ENCODE peak calls at places on chromosomes 5 and 9, in four cellular contexts. One of them, this sample, is unnamed. For H3K4me1, the result is how much of the 10 kb centered on the place peaks cover.

GRCh38 chr5:1299511-1299850 is 4.6 kb upstream of the TERT start:
- DNase-seq in right atrium auricular region: no peak
- DNase-seq in stomach: no peak
- DNase-seq in CD4-positive, CD25-positive, alpha-beta regulatory T cell: no peak
- DNase-seq in this sample: no peak

GRCh38 chr9:33461474-33461873 is 12.2 kb downstream of the NOL6 start:
- DNase-seq in stomach: no peak
- DNase-seq in right atrium auricular region: no peak
- DNase-seq in CD4-positive, CD25-positive, alpha-beta regulatory T cell: no peak
- DNase-seq in this sample: no peak

GRCh38 chr9:79611091-79611614 is 39.4 kb downstream of the TLE4 start:
- DNase-seq in right atrium auricular region: no peak
- DNase-seq in CD4-positive, CD25-positive, alpha-beta regulatory T cell: no peak
- DNase-seq in stomach: no peak
- DNase-seq in this sample: no peak

GRCh38 chr9:137149367-137149766 is 10.4 kb downstream of the GRIN1 start:
- DNase-seq in right atrium auricular region: no peak
- DNase-seq in CD4-positive, CD25-positive, alpha-beta regulatory T cell: no peak
- DNase-seq in stomach: no peak
- DNase-seq in this sample: no peak

GRCh38 chr9:134386951-134387831 is 60.9 kb downstream of the RXRA start:
- DNase-seq in right atrium auricular region: no peak
- DNase-seq in stomach: peak
- DNase-seq in CD4-positive, CD25-positive, alpha-beta regulatory T cell: no peak
- DNase-seq in this sample: peak

GRCh38 chr9:117677578-117677977 is 26.6 kb upstream of the TLR4 start:
- DNase-seq in stomach: no peak
- DNase-seq in CD4-positive, CD25-positive, alpha-beta regulatory T cell: no peak
- DNase-seq in right atrium auricular region: no peak
- DNase-seq in this sample: no peak

GRCh38 chr5:140881889-140882590 is at the start of gene PCDHA13:
- DNase-seq in CD4-positive, CD25-positive, alpha-beta regulatory T cell: no peak
- DNase-seq in stomach: no peak
- DNase-seq in right atrium auricular region: no peak
- DNase-seq in this sample: peak

GRCh38 chr5:40716590-40716989 is 36.9 kb downstream of the PTGER4 start:
- DNase-seq in right atrium auricular region: no peak
- DNase-seq in CD4-positive, CD25-positive, alpha-beta regulatory T cell: no peak
- DNase-seq in stomach: no peak
- DNase-seq in this sample: no peak

GRCh38 chr9:136053757-136054142 is 41.3 kb downstream of the NACC2 start:
- DNase-seq in right atrium auricular region: no peak
- DNase-seq in stomach: no peak
- DNase-seq in CD4-positive, CD25-positive, alpha-beta regulatory T cell: no peak
- DNase-seq in this sample: no peak

GRCh38 chr5:158163836-158164572 is 305.1 kb upstream of the CLINT1 start:
- DNase-seq in right atrium auricular region: no peak
- DNase-seq in CD4-positive, CD25-positive, alpha-beta regulatory T cell: no peak
- DNase-seq in stomach: no peak
- DNase-seq in this sample: no peak

GRCh38 chr5:95591490-95591901 is 28.4 kb upstream of the GPR150 start:
- DNase-seq in stomach: no peak
- DNase-seq in CD4-positive, CD25-positive, alpha-beta regulatory T cell: no peak
- DNase-seq in right atrium auricular region: no peak
- DNase-seq in this sample: no peak

GRCh38 chr5:89313044-89313443 is 430.1 kb upstream of the MEF2C start:
- DNase-seq in CD4-positive, CD25-positive, alpha-beta regulatory T cell: no peak
- DNase-seq in right atrium auricular region: no peak
- DNase-seq in stomach: no peak
- DNase-seq in this sample: no peak

GRCh38 chr9:4035809-4036208 is 264.1 kb downstream of the GLIS3 start:
- DNase-seq in CD4-positive, CD25-positive, alpha-beta regulatory T cell: no peak
- DNase-seq in stomach: no peak
- DNase-seq in right atrium auricular region: no peak
- DNase-seq in this sample: peak

GRCh38 chr9:1051286-1052118 is 1.3 kb downstream of the DMRT2 start:
- DNase-seq in right atrium auricular region: no peak
- DNase-seq in stomach: peak
- DNase-seq in CD4-positive, CD25-positive, alpha-beta regulatory T cell: no peak
- DNase-seq in this sample: peak

GRCh38 chr9:76441551-76442322 is 17.2 kb upstream of the GCNT1 start:
- DNase-seq in stomach: no peak
- DNase-seq in right atrium auricular region: no peak
- DNase-seq in CD4-positive, CD25-positive, alpha-beta regulatory T cell: no peak
- DNase-seq in this sample: no peak

GRCh38 chr9:12846035-12846434 is 71.2 kb downstream of the LURAP1L start:
- DNase-seq in CD4-positive, CD25-positive, alpha-beta regulatory T cell: no peak
- DNase-seq in right atrium auricular region: no peak
- DNase-seq in stomach: no peak
- DNase-seq in this sample: no peak

GRCh38 chr5:124996023-124996763 is 249.8 kb upstream of the ZNF608 start:
- DNase-seq in stomach: no peak
- DNase-seq in CD4-positive, CD25-positive, alpha-beta regulatory T cell: no peak
- DNase-seq in right atrium auricular region: no peak
- DNase-seq in this sample: no peak

GRCh38 chr5:81422671-81423070 is 28.7 kb upstream of the ACOT12 start:
- DNase-seq in CD4-positive, CD25-positive, alpha-beta regulatory T cell: no peak
- DNase-seq in stomach: no peak
- DNase-seq in right atrium auricular region: no peak
- DNase-seq in this sample: no peak

GRCh38 chr9:118732998-118733397 is 636.2 kb downstream of the BRINP1 start:
- DNase-seq in CD4-positive, CD25-positive, alpha-beta regulatory T cell: no peak
- DNase-seq in stomach: no peak
- DNase-seq in right atrium auricular region: no peak
- DNase-seq in this sample: no peak

GRCh38 chr5:103117471-103117991 is 2.4 kb downstream of the GIN1 start:
- DNase-seq in right atrium auricular region: no peak
- DNase-seq in CD4-positive, CD25-positive, alpha-beta regulatory T cell: no peak
- DNase-seq in stomach: no peak
- DNase-seq in this sample: no peak

GRCh38 chr5:2112128-2112808 is 229.5 kb upstream of the IRX4 start:
- DNase-seq in stomach: no peak
- DNase-seq in right atrium auricular region: no peak
- DNase-seq in CD4-positive, CD25-positive, alpha-beta regulatory T cell: no peak
- DNase-seq in this sample: no peak

GRCh38 chr9:136529516-136530471 is 16.1 kb downstream of the NOTCH1 start:
- DNase-seq in right atrium auricular region: no peak
- DNase-seq in stomach: no peak
- DNase-seq in CD4-positive, CD25-positive, alpha-beta regulatory T cell: no peak
- DNase-seq in this sample: no peak

GRCh38 chr5:149358294-149358651 is 427 bp downstream of the PCYOX1L start:
- DNase-seq in right atrium auricular region: no peak
- DNase-seq in CD4-positive, CD25-positive, alpha-beta regulatory T cell: peak
- DNase-seq in stomach: peak
- DNase-seq in this sample: peak

GRCh38 chr9:121373401-121373769 is 3.3 kb upstream of the STOM start:
- DNase-seq in stomach: no peak
- DNase-seq in CD4-positive, CD25-positive, alpha-beta regulatory T cell: no peak
- DNase-seq in right atrium auricular region: no peak
- DNase-seq in this sample: no peak

GRCh38 chr5:143399616-143400540 is 3.6 kb downstream of the NR3C1 start:
- DNase-seq in right atrium auricular region: no peak
- DNase-seq in CD4-positive, CD25-positive, alpha-beta regulatory T cell: no peak
- DNase-seq in stomach: no peak
- DNase-seq in this sample: no peak

GRCh38 chr5:57698785-57699184 is 216.2 kb upstream of the ACTBL2 start:
- DNase-seq in CD4-positive, CD25-positive, alpha-beta regulatory T cell: no peak
- DNase-seq in right atrium auricular region: no peak
- DNase-seq in stomach: no peak
- DNase-seq in this sample: no peak

GRCh38 chr5:173825215-173825865 is 62.8 kb upstream of the CPEB4 start:
- DNase-seq in stomach: no peak
- DNase-seq in right atrium auricular region: no peak
- DNase-seq in CD4-positive, CD25-positive, alpha-beta regulatory T cell: no peak
- DNase-seq in this sample: no peak

GRCh38 chr9:17003576-17004240 is 131.1 kb upstream of the CNTLN start:
- DNase-seq in stomach: no peak
- DNase-seq in CD4-positive, CD25-positive, alpha-beta regulatory T cell: no peak
- DNase-seq in right atrium auricular region: no peak
- DNase-seq in this sample: no peak

GRCh38 chr9:89477811-89478583 is 19.9 kb downstream of the SEMA4D start:
- DNase-seq in right atrium auricular region: no peak
- DNase-seq in stomach: peak
- DNase-seq in CD4-positive, CD25-positive, alpha-beta regulatory T cell: no peak
- DNase-seq in this sample: peak

GRCh38 chr9:113154936-113155335 is 4.1 kb downstream of the SLC31A2 start:
- DNase-seq in stomach: no peak
- DNase-seq in right atrium auricular region: no peak
- DNase-seq in CD4-positive, CD25-positive, alpha-beta regulatory T cell: no peak
- DNase-seq in this sample: no peak

GRCh38 chr9:124216474-124217176 is 41.1 kb upstream of the NEK6 start:
- DNase-seq in stomach: peak
- DNase-seq in CD4-positive, CD25-positive, alpha-beta regulatory T cell: no peak
- DNase-seq in right atrium auricular region: no peak
- DNase-seq in this sample: no peak

GRCh38 chr5:75720882-75721281 is 3.6 kb upstream of the POC5 start:
- DNase-seq in right atrium auricular region: no peak
- DNase-seq in stomach: no peak
- DNase-seq in CD4-positive, CD25-positive, alpha-beta regulatory T cell: no peak
- DNase-seq in this sample: no peak

GRCh38 chr9:105854783-105855709 is 160.7 kb downstream of the TMEM38B start:
- DNase-seq in stomach: no peak
- DNase-seq in right atrium auricular region: no peak
- DNase-seq in CD4-positive, CD25-positive, alpha-beta regulatory T cell: no peak
- DNase-seq in this sample: no peak

GRCh38 chr9:74120470-74120869 is 376.7 kb upstream of the RORB start:
- DNase-seq in stomach: no peak
- DNase-seq in CD4-positive, CD25-positive, alpha-beta regulatory T cell: no peak
- DNase-seq in right atrium auricular region: no peak
- DNase-seq in this sample: no peak

GRCh38 chr9:137025120-137025966 is 2.7 kb downstream of the ABCA2 start:
- DNase-seq in stomach: peak
- DNase-seq in CD4-positive, CD25-positive, alpha-beta regulatory T cell: no peak
- DNase-seq in right atrium auricular region: no peak
- DNase-seq in this sample: peak

GRCh38 chr9:71756753-71757152 is 11.6 kb downstream of the CEMIP2 start:
- DNase-seq in stomach: no peak
- DNase-seq in right atrium auricular region: no peak
- DNase-seq in CD4-positive, CD25-positive, alpha-beta regulatory T cell: no peak
- DNase-seq in this sample: no peak
- H3K4me1 ChIP-seq in stomach: under half
- H3K4me1 ChIP-seq in right atrium auricular region: under half
- H3K4me1 ChIP-seq in CD4-positive, CD25-positive, alpha-beta regulatory T cell: half or more
- H3K4me1 ChIP-seq in this sample: under half

DNA sequence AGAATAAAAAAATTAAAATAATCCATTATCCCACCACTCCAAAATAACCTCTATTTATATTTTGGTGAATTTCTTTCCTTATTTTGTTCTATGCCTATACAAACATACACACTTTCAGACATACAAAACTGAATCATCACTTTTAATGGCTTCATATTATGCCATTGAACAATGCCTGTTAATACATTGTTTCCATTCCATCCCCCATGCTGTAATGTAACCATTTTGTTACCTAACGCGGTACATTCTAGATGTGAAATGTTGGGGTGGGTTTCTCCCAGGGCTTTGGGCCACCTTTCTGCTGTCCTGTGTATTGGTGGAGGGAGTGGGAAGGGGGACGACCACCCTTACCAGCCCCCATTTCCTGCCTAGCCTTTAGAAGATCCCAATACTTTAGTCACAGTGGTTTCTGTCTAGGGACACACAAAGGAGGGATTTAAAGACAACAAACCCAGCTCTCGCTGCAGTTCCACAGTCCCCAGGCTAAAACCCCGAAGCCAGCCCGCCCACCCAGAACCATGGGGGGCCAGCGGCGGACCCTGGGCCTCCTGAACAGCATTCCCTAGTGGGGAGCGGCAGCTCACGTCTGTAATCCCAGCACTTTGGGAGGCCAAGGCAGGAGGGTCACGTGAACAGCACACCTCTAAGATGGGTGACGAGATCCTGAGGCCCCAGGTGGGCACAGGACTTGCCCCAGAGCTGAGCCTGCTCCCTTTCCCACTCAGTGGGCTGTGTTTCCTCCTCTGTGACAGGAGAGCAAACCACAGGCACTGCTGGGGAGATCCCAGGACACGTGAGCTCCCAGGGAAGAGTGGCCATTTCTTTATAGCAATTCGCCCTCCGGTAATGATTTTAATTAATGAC is 56.9 kb upstream of the STXBP1 start:
- DNase-seq in stomach: no peak
- DNase-seq in CD4-positive, CD25-positive, alpha-beta regulatory T cell: no peak
- DNase-seq in right atrium auricular region: no peak
- DNase-seq in this sample: no peak
- H3K4me3 ChIP-seq in stomach: no peak
- H3K4me3 ChIP-seq in CD4-positive, CD25-positive, alpha-beta regulatory T cell: no peak
- H3K4me3 ChIP-seq in right atrium auricular region: no peak
- H3K4me3 ChIP-seq in this sample: no peak

GRCh38 chr5:142309747-142310318 is 15.0 kb downstream of the SPRY4 start:
- DNase-seq in CD4-positive, CD25-positive, alpha-beta regulatory T cell: no peak
- DNase-seq in stomach: no peak
- DNase-seq in right atrium auricular region: no peak
- DNase-seq in this sample: no peak

GRCh38 chr5:142307491-142307890 is 17.3 kb downstream of the SPRY4 start:
- DNase-seq in CD4-positive, CD25-positive, alpha-beta regulatory T cell: no peak
- DNase-seq in stomach: no peak
- DNase-seq in right atrium auricular region: no peak
- DNase-seq in this sample: no peak

GRCh38 chr5:142306077-142306502 is 18.7 kb downstream of the SPRY4 start:
- DNase-seq in right atrium auricular region: no peak
- DNase-seq in stomach: no peak
- DNase-seq in CD4-positive, CD25-positive, alpha-beta regulatory T cell: no peak
- DNase-seq in this sample: no peak

GRCh38 chr5:142310803-142311202 is 14.0 kb downstream of the SPRY4 start:
- DNase-seq in CD4-positive, CD25-positive, alpha-beta regulatory T cell: no peak
- DNase-seq in right atrium auricular region: no peak
- DNase-seq in stomach: no peak
- DNase-seq in this sample: no peak

DNA sequence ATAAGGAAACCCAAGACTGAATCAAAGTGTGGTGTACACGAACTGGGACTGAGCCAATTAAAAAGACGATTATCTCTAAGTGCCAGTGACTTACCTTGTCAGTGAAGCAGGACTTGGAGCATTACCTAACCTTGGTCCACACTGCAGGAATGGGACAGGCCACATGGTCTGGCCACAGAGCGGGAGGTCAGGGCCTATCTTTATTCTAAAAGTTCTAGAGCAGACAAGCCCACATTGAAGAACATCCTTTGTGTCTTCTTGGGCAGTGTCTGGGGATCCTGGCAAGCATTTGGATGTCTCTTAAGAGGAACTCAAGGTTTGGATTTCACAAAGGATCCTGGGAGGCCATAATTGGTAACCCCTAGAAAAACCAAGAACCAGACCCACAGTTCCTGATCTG is 16.5 kb downstream of the SPRY4 start:
- DNase-seq in right atrium auricular region: no peak
- DNase-seq in stomach: no peak
- DNase-seq in CD4-positive, CD25-positive, alpha-beta regulatory T cell: no peak
- DNase-seq in this sample: no peak
- H3K4me1 ChIP-seq in right atrium auricular region: under half
- H3K4me1 ChIP-seq in stomach: under half
- H3K4me1 ChIP-seq in CD4-positive, CD25-positive, alpha-beta regulatory T cell: under half
- H3K4me1 ChIP-seq in this sample: under half

DNA sequence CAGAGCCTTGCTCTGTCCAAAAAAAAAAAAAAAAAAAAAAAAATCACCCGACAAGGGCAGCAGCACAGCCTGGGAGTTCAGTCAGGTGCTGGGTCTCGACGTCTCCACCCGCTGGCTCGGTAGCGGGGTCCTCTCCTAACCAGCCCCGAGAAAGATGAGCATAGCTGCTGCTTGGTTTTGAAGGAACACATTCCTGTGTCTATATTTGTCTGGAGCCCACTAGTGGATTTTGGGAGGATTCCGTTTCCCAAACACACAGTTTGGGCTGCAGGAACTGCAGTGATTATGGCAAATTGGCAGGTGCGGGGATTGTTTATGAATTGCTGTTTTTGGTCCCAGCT is 1.2 kb downstream of the OTULINL start:
- DNase-seq in right atrium auricular region: no peak
- DNase-seq in stomach: no peak
- DNase-seq in CD4-positive, CD25-positive, alpha-beta regulatory T cell: no peak
- DNase-seq in this sample: no peak
- H3K4me3 ChIP-seq in right atrium auricular region: no peak
- H3K4me3 ChIP-seq in stomach: peak
- H3K4me3 ChIP-seq in CD4-positive, CD25-positive, alpha-beta regulatory T cell: peak
- H3K4me3 ChIP-seq in this sample: no peak

This sample was measured in testis.